ENCODE peak calls at places on chromosomes 1 and 21, in four cellular contexts. H is GM12891, O is K562, C is GM12878. N is an unnamed sample.

GRCh38 chr1:92797297-92797696 is 12.4 kb upstream of the EVI5 start:
- DNase-seq in O (no peak), H (no peak), C (no peak), N (no peak)

GRCh38 chr1:190170321-190170720 is 307.3 kb downstream of the BRINP3 start:
- DNase-seq in H (no peak), C (no peak), O (no peak), N (no peak)

GRCh38 chr1:229006121-229006870 is 264.6 kb upstream of the RAB4A start:
- DNase-seq in O (no peak), H (no peak), C (no peak), N (no peak)

GRCh38 chr21:31343030-31343510 is 991 bp downstream of the TIAM1 start:
- DNase-seq in H (no peak), O (no peak), C (no peak), N (no peak)

GRCh38 chr1:53367503-53368313 is 39.8 kb upstream of the LRP8 start:
- DNase-seq in C (peak; percentile 64), O (peak; percentile 55), H (peak; percentile 90), N (peak; percentile 84)

GRCh38 chr1:191086910-191087309 is 609.2 kb upstream of the BRINP3 start:
- DNase-seq in C (no peak), H (no peak), O (no peak), N (no peak)

GRCh38 chr1:175390522-175391247 is 198.1 kb upstream of the KIAA0040 start:
- DNase-seq in O (no peak), C (no peak), H (no peak), N (no peak)

GRCh38 chr1:99963041-99963795 is 6.6 kb upstream of the SLC35A3 start:
- DNase-seq in H (no peak), O (no peak), C (no peak), N (no peak)

GRCh38 chr1:150149490-150150453 is at the start of gene PLEKHO1:
- DNase-seq in O (peak; percentile 87), C (no peak), H (peak; percentile 60), N (no peak)

GRCh38 chr1:85692730-85693314 is 15.4 kb downstream of the ZNHIT6 start:
- DNase-seq in O (no peak), H (no peak), C (no peak), N (no peak)

GRCh38 chr1:48177257-48177656 is 45.3 kb upstream of the SLC5A9 start:
- DNase-seq in C (no peak), H (no peak), O (peak; percentile 13), N (no peak)

GRCh38 chr21:29748391-29749167 is 191.2 kb downstream of the GRIK1 start:
- DNase-seq in O (no peak), H (no peak), C (no peak), N (no peak)

GRCh38 chr1:115113781-115114180 is 24.5 kb upstream of the TSPAN2 start:
- DNase-seq in H (no peak), O (no peak), C (no peak), N (no peak)

GRCh38 chr1:115116511-115116910 is 27.2 kb upstream of the TSPAN2 start:
- DNase-seq in O (no peak), C (no peak), H (no peak), N (no peak)

GRCh38 chr1:115115521-115116161 is 26.3 kb upstream of the TSPAN2 start:
- DNase-seq in O (no peak), C (no peak), H (no peak), N (no peak)

GRCh38 chr1:115112496-115113375 is 23.4 kb upstream of the TSPAN2 start:
- DNase-seq in C (no peak), H (no peak), O (peak; percentile 56), N (no peak)

DNA sequence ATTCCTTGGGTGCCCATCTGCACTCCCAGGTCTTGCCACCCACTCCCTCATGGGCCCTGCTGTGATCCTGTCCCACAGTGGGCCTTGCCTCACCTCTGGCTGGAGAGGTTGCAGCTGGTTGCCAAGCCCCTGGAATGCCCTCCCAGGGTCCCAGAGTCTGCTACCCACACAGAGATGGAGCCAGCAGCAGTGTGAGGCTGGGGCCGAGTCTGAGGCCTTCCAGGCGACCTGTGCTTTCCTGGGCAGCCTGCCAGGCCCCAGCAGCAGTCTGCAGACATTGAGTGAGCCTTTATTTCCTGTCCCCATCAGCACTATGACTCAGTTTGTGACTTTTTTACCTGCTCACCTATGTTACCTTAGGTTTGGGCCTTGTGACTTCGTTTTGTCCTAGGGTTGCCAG is 25.0 kb upstream of the TSPAN2 start:
- DNase-seq in O (no peak), C (no peak), H (no peak), N (no peak)
- TF ChIP-seq SPI1 in O (no peak), C (no peak), H (no peak), N (no peak)

GRCh38 chr1:238104752-238105151 is 214.0 kb upstream of the ZP4 start:
- DNase-seq in C (no peak), H (no peak), O (no peak), N (no peak)

GRCh38 chr1:238111521-238111920 is 220.8 kb upstream of the ZP4 start:
- DNase-seq in O (no peak), C (no peak), H (no peak), N (no peak)

GRCh38 chr1:238107322-238107721 is 216.6 kb upstream of the ZP4 start:
- DNase-seq in C (no peak), H (no peak), O (no peak), N (no peak)

GRCh38 chr1:238111081-238111480 is 220.4 kb upstream of the ZP4 start:
- DNase-seq in H (no peak), C (no peak), O (no peak), N (no peak)

DNA sequence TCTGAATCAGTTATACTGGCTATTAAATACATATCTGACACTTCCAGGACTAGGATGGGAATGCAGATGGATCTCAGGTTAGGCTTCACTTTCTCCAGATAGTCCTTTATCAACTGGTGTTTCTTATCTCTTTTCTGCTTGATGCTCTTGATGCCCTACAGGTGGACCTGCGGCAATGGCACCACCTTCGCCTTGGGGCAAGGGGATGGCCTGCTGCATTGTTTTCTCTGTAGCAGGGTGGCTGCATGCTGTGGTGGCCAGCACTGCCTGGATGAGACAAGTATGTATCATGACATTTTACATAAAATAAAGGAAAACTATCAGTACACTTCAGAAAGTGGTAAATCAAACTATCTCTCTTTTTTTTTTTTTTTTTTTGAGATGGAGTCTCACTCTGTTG is 217.7 kb upstream of the ZP4 start:
- DNase-seq in C (no peak), H (no peak), O (no peak), N (no peak)
- TF ChIP-seq SPI1 in C (no peak), H (no peak), O (no peak), N (no peak)

DNA sequence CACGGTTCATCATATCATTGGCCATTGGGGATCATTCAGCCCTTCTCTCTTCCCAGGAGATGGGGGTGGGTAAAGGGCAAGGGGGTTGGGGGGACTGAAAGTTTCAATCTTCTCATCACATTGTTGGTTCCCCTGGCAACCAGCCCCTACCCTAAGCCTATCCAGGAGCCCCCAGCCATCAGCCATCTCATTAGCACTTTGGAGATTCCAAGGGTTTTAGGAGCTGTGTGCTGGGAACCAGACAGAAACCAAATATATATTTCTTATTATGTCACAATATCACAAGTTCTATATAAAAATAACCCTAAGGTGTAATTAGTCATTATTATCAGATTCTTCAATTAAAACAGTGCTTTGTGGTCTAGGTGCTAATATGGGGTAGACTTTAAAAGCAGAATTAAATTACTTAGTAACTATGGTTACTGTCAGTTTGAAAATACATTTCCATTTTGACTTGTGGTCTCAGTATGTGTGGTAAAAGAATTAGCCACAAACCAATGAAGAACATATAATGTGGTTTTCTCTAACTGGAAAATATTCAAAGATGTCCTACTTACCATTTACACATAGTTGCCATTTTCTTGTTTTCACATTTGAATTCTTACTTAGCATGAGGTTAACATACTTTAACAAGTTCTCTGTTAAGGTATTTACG is 28.1 kb downstream of the IL23R start:
- DNase-seq in O (no peak), C (peak; percentile 67), H (no peak), N (no peak)
- TF ChIP-seq SPI1 in O (no peak), C (no peak), H (no peak), N (no peak)

GRCh38 chr1:32816676-32817158 is 441 bp downstream of the YARS1 start:
- DNase-seq in H (no peak), C (no peak), O (no peak), N (peak; percentile 41)
- TF ChIP-seq SPI1 in H (peak; percentile 25), C (no peak), O (peak; percentile 71), N (peak; percentile 56)

DNA sequence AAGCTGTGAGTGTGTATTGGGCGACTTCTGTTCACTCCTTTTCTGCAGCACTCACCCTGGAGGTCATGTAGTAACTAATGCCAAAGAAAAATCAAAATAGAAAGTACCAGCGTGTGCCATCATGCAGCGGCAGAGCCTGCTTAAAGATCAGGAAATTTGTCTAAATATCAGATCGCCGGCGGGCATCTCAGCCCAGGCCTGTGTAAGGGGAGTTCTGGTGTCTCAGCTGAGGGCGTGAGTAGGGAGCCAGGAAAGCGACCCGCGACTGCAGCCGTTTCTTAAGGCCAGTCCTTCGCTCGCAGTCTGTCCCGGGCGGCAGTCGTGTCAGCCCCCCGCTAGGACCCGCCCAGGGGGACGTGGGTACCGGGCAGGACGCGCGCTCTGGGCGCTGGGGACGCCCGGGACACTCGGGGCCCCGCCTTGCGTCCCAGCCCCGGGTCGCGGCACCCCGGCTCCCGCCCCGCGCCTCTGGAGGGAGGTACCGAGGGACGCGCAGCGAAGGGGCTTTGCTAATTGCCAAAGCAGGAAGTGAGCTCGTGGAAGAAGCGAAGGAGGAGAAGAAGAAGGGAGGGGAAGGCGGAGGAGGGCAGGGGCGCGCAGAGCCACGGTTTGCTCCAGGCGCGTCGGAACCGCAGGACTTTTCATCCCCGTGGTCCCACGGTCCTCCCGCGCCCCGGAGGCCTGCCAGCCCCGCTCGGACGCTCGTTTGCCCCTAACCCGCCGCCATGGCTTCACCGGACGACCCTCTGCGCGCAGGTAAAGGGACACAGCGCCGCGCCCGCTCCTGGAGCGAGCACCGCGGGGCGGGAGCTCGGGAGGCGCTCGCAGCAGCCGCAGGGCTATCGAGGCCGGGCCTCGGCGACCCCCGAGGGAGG is 1.1 kb downstream of the EDARADD start:
- DNase-seq in C (no peak), O (peak; percentile 58), H (peak; percentile 55), N (peak; percentile 10)
- TF ChIP-seq SPI1 in C (peak; percentile 1), O (peak; percentile 82), H (no peak), N (no peak)

GRCh38 chr1:6743189-6744101 is 41.8 kb upstream of the CAMTA1 start:
- DNase-seq in H (no peak), O (peak; percentile 9), C (peak; percentile 28), N (peak; percentile 87)
- TF ChIP-seq SPI1 in H (no peak), O (peak; percentile 36), C (no peak), N (peak; percentile 35)

N was measured in HL-60.